ENCODE peak calls at places on chromosomes 13 and 19, in seven cellular contexts. A, E, F, Z, R, S and D are unnamed samples.
A peak's percentile ranks its signal among the peaks of the same experiment; 100 is the strongest.

GRCh38 chr19:42208612-42209011 is 8.9 kb downstream of the DEDD2 start:
- DNase-seq in A (no peak), E (no peak), F (no peak), Z (no peak), R (peak; percentile 25), S (no peak), D (no peak)

GRCh38 chr13:35474551-35474950 is 1.9 kb downstream of the MAB21L1 start:
- DNase-seq in A (no peak), E (no peak), F (no peak), Z (no peak), R (no peak), S (no peak), D (peak; percentile 34)

GRCh38 chr13:41577437-41577836 is 120.1 kb downstream of the RGCC start:
- DNase-seq in A (peak; percentile 38), E (no peak), F (no peak), Z (peak; percentile 93), R (peak; percentile 36), S (peak; percentile 31), D (no peak)

GRCh38 chr19:35266904-35267817 is 1.6 kb upstream of the USF2 start:
- DNase-seq in A (peak; percentile 50), E (no peak), F (no peak), Z (peak; percentile 71), R (peak; percentile 66), S (no peak), D (no peak)

GRCh38 chr13:77213644-77214043 is 113.2 kb downstream of the MYCBP2 start:
- DNase-seq in A (no peak), E (no peak), F (no peak), Z (no peak), R (no peak), S (no peak), D (peak; percentile 12)

GRCh38 chr19:55460670-55461258 is 678 bp downstream of the ISOC2 start:
- DNase-seq in A (peak; percentile 90), E (no peak), F (peak; percentile 48), Z (peak; percentile 91), R (peak; percentile 86), S (no peak), D (peak; percentile 78)

GRCh38 chr13:100581030-100581429 is 7.6 kb downstream of the GGACT start:
- DNase-seq in A (no peak), E (no peak), F (no peak), Z (no peak), R (no peak), S (no peak), D (no peak)

GRCh38 chr13:46686171-46686570 is 110.8 kb downstream of the ESD start:
- DNase-seq in A (no peak), E (no peak), F (no peak), Z (no peak), R (no peak), S (no peak), D (no peak)

GRCh38 chr13:26721251-26721939 is 39.2 kb downstream of the GPR12 start:
- DNase-seq in A (no peak), E (no peak), F (no peak), Z (no peak), R (no peak), S (no peak), D (no peak)

GRCh38 chr19:48815870-48816501 is 5.2 kb upstream of the BCAT2 start:
- DNase-seq in A (no peak), E (no peak), F (no peak), Z (no peak), R (no peak), S (no peak), D (no peak)

GRCh38 chr19:50890422-50891252 is 17.4 kb downstream of the KLK2 start:
- DNase-seq in A (no peak), E (no peak), F (no peak), Z (no peak), R (no peak), S (no peak), D (no peak)

GRCh38 chr13:73215807-73216206 is 157.0 kb downstream of the KLF5 start:
- DNase-seq in A (no peak), E (no peak), F (no peak), Z (no peak), R (no peak), S (no peak), D (peak; percentile 1)

GRCh38 chr13:106433066-106433465 is 102.4 kb downstream of the EFNB2 start:
- DNase-seq in A (no peak), E (no peak), F (no peak), Z (no peak), R (no peak), S (no peak), D (no peak)

GRCh38 chr19:7492142-7493055 is 3.6 kb upstream of the PEX11G start:
- DNase-seq in A (no peak), E (no peak), F (no peak), Z (no peak), R (no peak), S (no peak), D (peak; percentile 64)

GRCh38 chr13:95254341-95254740 is 46.9 kb downstream of the ABCC4 start:
- DNase-seq in A (no peak), E (peak; percentile 56), F (no peak), Z (no peak), R (no peak), S (no peak), D (no peak)

GRCh38 chr19:4115050-4115817 is 8.7 kb downstream of the MAP2K2 start:
- DNase-seq in A (peak; percentile 48), E (no peak), F (no peak), Z (no peak), R (peak; percentile 46), S (no peak), D (no peak)

GRCh38 chr13:100809856-100810255 is 135.3 kb upstream of the TMTC4 start:
- DNase-seq in A (no peak), E (no peak), F (no peak), Z (no peak), R (no peak), S (no peak), D (no peak)

GRCh38 chr19:35468637-35469036 is 20.6 kb downstream of the FFAR2 start:
- DNase-seq in A (peak; percentile 18), E (peak; percentile 22), F (no peak), Z (peak; percentile 71), R (peak; percentile 39), S (no peak), D (no peak)

GRCh38 chr19:7668842-7669241 is at the start of gene RETN:
- DNase-seq in A (no peak), E (no peak), F (no peak), Z (no peak), R (no peak), S (no peak), D (no peak)

GRCh38 chr13:102517959-102518358 is 78.8 kb upstream of the TPP2 start:
- DNase-seq in A (no peak), E (no peak), F (no peak), Z (no peak), R (no peak), S (no peak), D (no peak)

GRCh38 chr13:113205428-113205931 is 3.0 kb downstream of the PCID2 start:
- DNase-seq in A (no peak), E (no peak), F (no peak), Z (no peak), R (no peak), S (no peak), D (no peak)

GRCh38 chr13:28044608-28045007 is 55.8 kb downstream of the FLT3 start:
- DNase-seq in A (no peak), E (no peak), F (no peak), Z (no peak), R (no peak), S (no peak), D (no peak)

GRCh38 chr13:52356327-52356726 is 49.6 kb downstream of the THSD1 start:
- DNase-seq in A (no peak), E (no peak), F (no peak), Z (no peak), R (no peak), S (no peak), D (no peak)

GRCh38 chr19:52170863-52171320 is 529 bp downstream of the ZNF836 start:
- DNase-seq in A (peak; percentile 18), E (no peak), F (no peak), Z (peak; percentile 48), R (peak; percentile 20), S (no peak), D (no peak)

GRCh38 chr13:26498524-26499208 is 58.8 kb upstream of the WASF3 start:
- DNase-seq in A (no peak), E (no peak), F (no peak), Z (no peak), R (no peak), S (no peak), D (no peak)

GRCh38 chr13:111652676-111653075 is 332.2 kb downstream of the TEX29 start:
- DNase-seq in A (no peak), E (no peak), F (no peak), Z (peak; percentile 13), R (no peak), S (no peak), D (peak; percentile 36)

GRCh38 chr13:111658150-111659100 is 338.0 kb downstream of the TEX29 start:
- DNase-seq in A (no peak), E (no peak), F (no peak), Z (peak; percentile 25), R (no peak), S (no peak), D (no peak)

GRCh38 chr13:111657013-111657412 is 336.6 kb downstream of the TEX29 start:
- DNase-seq in A (no peak), E (no peak), F (no peak), Z (peak; percentile 9), R (no peak), S (no peak), D (no peak)

GRCh38 chr13:111656439-111656838 is 336.0 kb downstream of the TEX29 start:
- DNase-seq in A (no peak), E (no peak), F (no peak), Z (peak; percentile 1), R (no peak), S (no peak), D (no peak)

DNA sequence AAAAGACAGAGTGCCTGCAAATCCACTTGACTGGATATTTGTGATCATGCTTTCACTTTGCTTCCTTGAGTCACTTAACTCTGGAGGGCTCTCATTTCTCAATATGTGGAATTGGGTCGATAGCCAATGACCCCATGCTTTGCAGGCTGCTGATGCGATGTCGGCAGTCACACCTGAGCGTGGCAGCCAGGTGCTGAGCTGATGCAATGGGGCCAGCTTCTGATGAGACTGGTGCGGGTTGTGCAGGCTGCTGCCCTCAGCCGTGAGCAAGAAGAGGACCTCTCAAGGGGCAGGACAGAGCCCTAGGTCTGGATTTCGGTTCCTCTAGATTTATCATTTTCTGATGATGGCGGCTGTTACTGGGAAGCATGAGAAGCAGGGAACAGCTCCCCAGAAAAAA is 334.1 kb downstream of the TEX29 start:
- DNase-seq in A (no peak), E (no peak), F (no peak), Z (peak; percentile 15), R (no peak), S (no peak), D (peak; percentile 30)
- H3K27me3 ChIP-seq in A (no peaks in the 10 kb centered on the region), E (peaks cover 69% of the 10 kb centered on the region), F (no peaks in the 10 kb centered on the region), Z (no peaks in the 10 kb centered on the region), R (peaks cover 90% of the 10 kb centered on the region), S (no peaks in the 10 kb centered on the region), D (peaks cover 66% of the 10 kb centered on the region)

GRCh38 chr19:31503211-31503610 is 154.0 kb upstream of the TSHZ3 start:
- DNase-seq in A (no peak), E (no peak), F (no peak), Z (no peak), R (no peak), S (no peak), D (no peak)
- H3K9me3 ChIP-seq in A (no peaks in the 10 kb centered on the region), E (peaks cover 34% of the 10 kb centered on the region), F (no peaks in the 10 kb centered on the region), Z (no peaks in the 10 kb centered on the region), R (no peaks in the 10 kb centered on the region), S (no peaks in the 10 kb centered on the region), D (no peaks in the 10 kb centered on the region)

GRCh38 chr13:110390572-110390971 is 83.5 kb downstream of the COL4A2 start:
- DNase-seq in A (no peak), E (no peak), F (no peak), Z (no peak), R (no peak), S (no peak), D (peak; percentile 96)
- H3K27ac ChIP-seq in A (no peak overlapping the region), E (no peak overlapping the region), F (peak overlapping the region; percentile 89), Z (no peak overlapping the region), R (peak overlapping the region; percentile 62), S (peak overlapping the region; percentile 98), D (peak overlapping the region; percentile 99)

GRCh38 chr19:45501730-45502014 is 3.4 kb downstream of the PPM1N start:
- DNase-seq in A (no peak), E (no peak), F (no peak), Z (no peak), R (no peak), S (no peak), D (no peak)
- H3K27me3 ChIP-seq in A (no peaks in the 10 kb centered on the region), E (no peaks in the 10 kb centered on the region), F (peaks cover 4% of the 10 kb centered on the region), Z (no peaks in the 10 kb centered on the region), R (peaks cover 46% of the 10 kb centered on the region), S (peaks cover 18% of the 10 kb centered on the region), D (peaks cover 12% of the 10 kb centered on the region)